ENCODE peak calls at places on chromosomes 4 and X, in nine cellular contexts. Z is left cardiac atrium; C is HS-5; V is SW480; Y is cerebellar nuclear complex; U is iris pigment epithelial cell; S is kidney tubule cell; R is BE2C; K is activated CD4-positive, alpha-beta memory T cell treated with anti-CD3 and anti-CD28 coated beads for 36 hours. N is an unnamed sample.

GRCh38 chr4:104728380-104729122 is 233.9 kb upstream of the CXXC4 start:
- DNase-seq in V (no peak), Z (no peak), U (peak; percentile 92), C (peak; percentile 70), S (peak; percentile 97), R (no peak), K (no peak), Y (no peak), N (no peak)

GRCh38 chr4:77418333-77418732 is 187.3 kb upstream of the CXCL13 start:
- DNase-seq in Z (no peak), U (peak; percentile 12), R (no peak), C (no peak), V (peak; percentile 43), K (no peak), S (peak; percentile 48), Y (no peak), N (peak; percentile 10)

GRCh38 chrX:11655282-11655985 is 10.3 kb downstream of the ARHGAP6 start:
- DNase-seq in K (no peak), C (no peak), R (no peak), S (no peak), Y (no peak), U (no peak), V (no peak), Z (no peak), N (no peak)

GRCh38 chr4:68021185-68021584 is 57.9 kb upstream of the TMPRSS11A start:
- DNase-seq in C (peak; percentile 18), Y (no peak), U (peak; percentile 30), K (no peak), R (no peak), V (no peak), Z (no peak), S (peak; percentile 92), N (no peak)

GRCh38 chr4:1898007-1898406 is 26.8 kb downstream of the NSD2 start:
- DNase-seq in R (no peak), C (no peak), Z (no peak), S (no peak), V (no peak), Y (no peak), U (no peak), K (no peak), N (no peak)

GRCh38 chrX:48665991-48666390 is 17.6 kb upstream of the WAS start:
- DNase-seq in V (no peak), S (peak; percentile 22), K (no peak), U (peak; percentile 28), Y (no peak), Z (no peak), C (no peak), R (no peak), N (no peak)

GRCh38 chr4:154807042-154807630 is 26.1 kb downstream of the RBM46 start:
- DNase-seq in U (peak; percentile 53), Z (no peak), C (peak; percentile 33), K (no peak), R (no peak), Y (no peak), S (peak; percentile 28), V (peak; percentile 51), N (peak; percentile 14)

GRCh38 chrX:104712515-104712914 is 146.5 kb downstream of the IL1RAPL2 start:
- DNase-seq in K (no peak), R (no peak), S (peak; percentile 2), Y (no peak), C (no peak), U (peak; percentile 6), Z (no peak), V (no peak), N (no peak)

GRCh38 chrX:134026732-134027311 is 41.4 kb upstream of the GPC3 start:
- DNase-seq in V (peak; percentile 50), C (no peak), S (peak; percentile 57), Z (no peak), R (peak; percentile 25), U (peak; percentile 42), Y (no peak), K (peak; percentile 26), N (peak; percentile 7)

GRCh38 chr4:12875640-12876243 is 608.4 kb downstream of the RAB28 start:
- DNase-seq in K (no peak), S (no peak), Z (no peak), U (no peak), R (no peak), V (no peak), C (no peak), Y (no peak), N (no peak)

GRCh38 chrX:107902721-107903120 is 77.1 kb downstream of the MID2 start:
- DNase-seq in Z (no peak), U (no peak), Y (no peak), R (no peak), V (no peak), K (no peak), S (no peak), C (no peak), N (no peak)

GRCh38 chrX:40146471-40147398 is 49.0 kb upstream of the BCOR start:
- DNase-seq in C (no peak), S (peak; percentile 50), Z (no peak), V (no peak), R (peak; percentile 38), K (peak; percentile 46), U (peak; percentile 44), Y (no peak), N (peak; percentile 70)

GRCh38 chr4:72442715-72443114 is 126.3 kb downstream of the ADAMTS3 start:
- DNase-seq in V (no peak), R (no peak), Y (no peak), U (peak; percentile 27), C (no peak), S (peak; percentile 22), K (no peak), Z (no peak), N (no peak)

GRCh38 chr4:74109894-74110605 is 11.1 kb upstream of the CXCL2 start:
- DNase-seq in U (peak; percentile 89), K (no peak), R (no peak), C (peak; percentile 82), S (peak; percentile 98), V (peak; percentile 29), Y (no peak), Z (no peak), N (no peak)

GRCh38 chr4:143183513-143184216 is 1.1 kb upstream of the USP38 start:
- DNase-seq in S (no peak), K (no peak), C (no peak), Y (no peak), R (no peak), Z (no peak), V (peak; percentile 15), U (no peak), N (no peak)

GRCh38 chr4:94905511-94905910 is 147.8 kb downstream of the BMPR1B start:
- DNase-seq in Y (no peak), V (no peak), U (no peak), S (no peak), Z (no peak), R (no peak), C (no peak), K (no peak), N (no peak)